ENCODE peak calls at places on chromosomes 6 and 20, in eight cellular contexts. R, X, Q, O, F, S, G and T are unnamed samples. For H3K9me3, the result is how much of the 10 kb centered on the place peaks cover.

GRCh38 chr6:107689190-107689589 is 134.9 kb downstream of the SCML4 start:
- DNase-seq in Q (no peak), X (no peak), R (no peak), F (no peak), S (no peak), G (no peak), O (no peak), T (no peak)

GRCh38 chr6:84575264-84575663 is 189.1 kb downstream of the TBX18 start:
- DNase-seq in R (no peak), S (no peak), F (no peak), O (no peak), Q (no peak), X (no peak), G (no peak), T (no peak)

GRCh38 chr6:73050706-73051105 is 174.6 kb downstream of the KHDC1L start:
- DNase-seq in F (no peak), X (no peak), R (no peak), Q (no peak), G (no peak), O (no peak), S (no peak), T (no peak)

GRCh38 chr6:157985378-157986155 is 3.9 kb downstream of the SYNJ2 start:
- DNase-seq in Q (no peak), O (no peak), R (no peak), G (no peak), X (no peak), F (peak), S (no peak), T (no peak)

GRCh38 chr6:2914318-2914660 is 11.2 kb upstream of the SERPINB9 start:
- DNase-seq in R (no peak), G (no peak), F (no peak), Q (peak), X (no peak), O (peak), S (no peak), T (no peak)

GRCh38 chr6:81713205-81713604 is 39.3 kb downstream of the TENT5A start:
- DNase-seq in G (no peak), F (no peak), Q (no peak), R (no peak), S (no peak), X (no peak), O (no peak), T (no peak)

GRCh38 chr6:116928667-116929066 is 51.6 kb downstream of the RFX6 start:
- DNase-seq in X (no peak), S (no peak), F (no peak), G (no peak), R (no peak), Q (no peak), O (no peak), T (no peak)

GRCh38 chr20:56636701-56637100 is 7.6 kb downstream of the TFAP2C start:
- DNase-seq in O (no peak), S (no peak), R (no peak), G (no peak), Q (no peak), X (no peak), F (no peak), T (no peak)

GRCh38 chr6:15089569-15090144 is 156.2 kb upstream of the JARID2 start:
- DNase-seq in R (no peak), O (no peak), F (no peak), Q (peak), G (no peak), X (no peak), S (peak), T (no peak)

GRCh38 chr6:169956580-169956979 is 205.2 kb downstream of the ERMARD start:
- DNase-seq in S (no peak), F (peak), O (no peak), G (no peak), X (no peak), R (no peak), Q (peak), T (no peak)

GRCh38 chr6:148954461-148954860 is 207.6 kb downstream of the UST start:
- DNase-seq in R (no peak), F (no peak), S (no peak), G (no peak), X (no peak), Q (no peak), O (no peak), T (no peak)

DNA sequence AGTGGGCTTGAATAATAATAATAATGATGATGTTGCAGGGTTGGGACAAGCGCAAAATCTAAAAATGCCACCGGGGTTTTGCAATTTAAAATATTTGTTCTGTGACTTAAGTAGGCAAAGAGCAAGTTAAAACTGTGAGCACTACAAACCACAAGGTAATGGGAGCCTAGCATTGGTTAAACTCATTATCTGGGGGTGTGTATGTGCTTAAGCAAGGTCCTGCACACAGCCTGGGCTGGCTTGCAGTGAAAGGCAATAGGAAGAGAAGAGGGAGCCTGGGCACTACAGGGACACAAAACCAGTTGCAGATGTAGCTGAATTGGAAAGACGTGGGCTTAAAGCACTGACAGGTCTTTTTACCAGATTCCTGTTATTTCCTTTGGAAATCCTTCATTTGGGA is 11.7 kb downstream of the SIM1 start:
- DNase-seq in R (no peak), F (no peak), G (no peak), Q (no peak), X (no peak), S (no peak), O (no peak), T (no peak)
- H3K9me3 ChIP-seq in R (under half), F (under half), G (under half), Q (under half), X (under half), S (under half), O (under half), T (under half)

DNA sequence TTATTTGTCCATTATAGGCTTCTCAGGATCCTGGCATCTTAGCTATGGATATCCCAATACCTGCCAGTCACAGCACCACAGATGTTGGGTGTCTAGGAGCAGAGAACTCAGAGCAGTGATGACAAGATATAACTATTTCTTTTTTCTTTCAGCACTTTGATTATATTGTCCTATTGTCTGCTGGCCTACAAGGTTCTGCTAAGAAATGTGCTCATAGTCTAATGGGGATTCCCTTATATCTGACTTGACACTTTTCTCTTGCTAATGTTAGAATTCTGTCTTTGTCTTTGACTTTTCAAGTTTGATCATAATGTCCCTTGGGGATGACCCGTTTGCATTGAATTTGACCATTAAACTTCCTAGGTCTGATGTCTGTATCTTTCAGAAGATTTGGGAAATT is 270.4 kb downstream of the OGFRL1 start:
- DNase-seq in R (no peak), F (no peak), G (no peak), O (no peak), X (no peak), Q (no peak), S (no peak), T (no peak)
- H3K9me3 ChIP-seq in R (under half), F (under half), G (under half), O (under half), X (under half), Q (under half), S (under half), T (under half)

DNA sequence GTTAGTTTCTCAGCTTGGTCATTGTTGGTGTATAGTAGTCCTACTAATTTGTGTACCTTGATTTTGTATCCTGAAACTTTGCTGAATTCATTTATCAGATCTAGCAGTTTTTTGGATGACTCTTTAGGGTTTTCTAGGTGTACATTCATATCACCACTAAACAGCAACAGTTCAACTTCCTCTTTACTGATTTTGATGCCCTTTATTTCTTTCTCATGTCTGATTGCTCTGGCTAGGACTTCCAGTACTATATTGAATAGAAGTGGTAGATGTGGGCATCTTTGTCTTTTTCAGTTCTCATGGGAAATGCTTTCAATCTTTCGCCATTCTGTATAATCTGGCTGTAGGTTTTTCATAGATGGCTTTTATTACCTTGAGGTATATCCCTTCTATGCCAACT is 61.3 kb upstream of the HEY2 start:
- DNase-seq in S (no peak), R (no peak), Q (no peak), X (no peak), O (no peak), F (no peak), G (no peak), T (no peak)
- H3K9me3 ChIP-seq in S (under half), R (under half), Q (under half), X (under half), O (under half), F (under half), G (under half), T (under half)

DNA sequence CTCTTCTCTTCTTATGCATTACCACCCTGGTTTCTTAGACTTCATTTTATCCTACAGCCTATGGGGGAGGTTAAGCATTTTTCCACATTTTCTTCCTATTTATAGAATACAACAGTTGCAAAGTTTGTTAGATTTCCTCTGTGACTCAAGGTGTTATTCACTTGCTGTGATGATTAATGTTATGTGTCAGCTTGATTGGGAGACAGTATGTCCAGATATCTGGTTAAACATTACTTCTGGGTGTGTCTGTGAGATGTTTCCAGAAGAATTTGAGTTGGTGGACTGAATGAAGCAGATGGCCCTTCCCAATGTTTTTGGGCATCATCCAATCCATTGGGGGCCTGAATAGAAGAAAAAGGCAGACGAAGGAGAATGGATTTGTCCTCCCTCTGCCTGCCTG is 131.3 kb downstream of the C6orf118 start:
- DNase-seq in F (no peak), O (no peak), S (no peak), Q (no peak), X (no peak), R (no peak), G (no peak), T (no peak)
- H3K9me3 ChIP-seq in F (under half), O (under half), S (under half), Q (under half), X (under half), R (under half), G (under half), T (under half)

GRCh38 chr6:165233089-165233488 is 76.3 kb downstream of the C6orf118 start:
- DNase-seq in Q (no peak), X (no peak), R (no peak), F (no peak), O (no peak), G (no peak), S (no peak), T (no peak)
- H3K9me3 ChIP-seq in Q (under half), X (under half), R (under half), F (under half), O (under half), G (under half), S (under half), T (under half)